ENCODE peak calls at places on chromosomes 7 and 10, in nine cellular contexts. One of them, this sample, is unnamed.

GRCh38 chr7:30799206-30799975 is 28.2 kb downstream of the MINDY4 start:
- DNase-seq in GM19239: peak; percentile 70
- DNase-seq in BE2C: no peak
- DNase-seq in RPMI7951: peak; percentile 100
- DNase-seq in amygdala: no peak
- DNase-seq in M059J: peak; percentile 98
- DNase-seq in naive B cell: no peak
- DNase-seq in fibroblast of gingiva: peak; percentile 88
- DNase-seq in NCI-H748 treated with DMSO at 0.1 percent for 48 hours: no peak
- DNase-seq in this sample: no peak

GRCh38 chr7:91249506-91250233 is 14.6 kb upstream of the FZD1 start:
- DNase-seq in GM19239: no peak
- DNase-seq in BE2C: no peak
- DNase-seq in RPMI7951: peak; percentile 83
- DNase-seq in amygdala: no peak
- DNase-seq in M059J: peak; percentile 83
- DNase-seq in naive B cell: no peak
- DNase-seq in fibroblast of gingiva: peak; percentile 76
- DNase-seq in NCI-H748 treated with DMSO at 0.1 percent for 48 hours: no peak
- DNase-seq in this sample: no peak

GRCh38 chr7:116984917-116985316 is 31.6 kb downstream of the ST7 start:
- DNase-seq in GM19239: no peak
- DNase-seq in BE2C: no peak
- DNase-seq in RPMI7951: peak; percentile 41
- DNase-seq in amygdala: no peak
- DNase-seq in M059J: peak; percentile 33
- DNase-seq in naive B cell: no peak
- DNase-seq in fibroblast of gingiva: no peak
- DNase-seq in NCI-H748 treated with DMSO at 0.1 percent for 48 hours: peak; percentile 5
- DNase-seq in this sample: no peak

GRCh38 chr7:144137501-144137900 is 14.5 kb downstream of the OR2A14 start:
- DNase-seq in GM19239: no peak
- DNase-seq in BE2C: no peak
- DNase-seq in RPMI7951: no peak
- DNase-seq in amygdala: no peak
- DNase-seq in M059J: no peak
- DNase-seq in naive B cell: no peak
- DNase-seq in fibroblast of gingiva: no peak
- DNase-seq in NCI-H748 treated with DMSO at 0.1 percent for 48 hours: no peak
- DNase-seq in this sample: no peak

GRCh38 chr7:26664735-26665420 is 199.5 kb downstream of the SKAP2 start:
- DNase-seq in GM19239: peak; percentile 8
- DNase-seq in BE2C: no peak
- DNase-seq in RPMI7951: peak; percentile 79
- DNase-seq in amygdala: no peak
- DNase-seq in M059J: peak; percentile 11
- DNase-seq in naive B cell: peak; percentile 39
- DNase-seq in fibroblast of gingiva: peak; percentile 8
- DNase-seq in NCI-H748 treated with DMSO at 0.1 percent for 48 hours: peak; percentile 17
- DNase-seq in this sample: no peak

GRCh38 chr7:149427096-149427680 is 33.7 kb downstream of the ZNF777 start:
- DNase-seq in GM19239: no peak
- DNase-seq in BE2C: peak; percentile 52
- DNase-seq in RPMI7951: no peak
- DNase-seq in amygdala: no peak
- DNase-seq in M059J: peak; percentile 15
- DNase-seq in naive B cell: no peak
- DNase-seq in fibroblast of gingiva: no peak
- DNase-seq in NCI-H748 treated with DMSO at 0.1 percent for 48 hours: no peak
- DNase-seq in this sample: no peak

GRCh38 chr10:28663576-28664368 is 13.5 kb upstream of the BAMBI start:
- DNase-seq in GM19239: peak; percentile 77
- DNase-seq in BE2C: peak; percentile 77
- DNase-seq in RPMI7951: peak; percentile 83
- DNase-seq in amygdala: peak; percentile 22
- DNase-seq in M059J: peak; percentile 74
- DNase-seq in naive B cell: peak; percentile 50
- DNase-seq in fibroblast of gingiva: peak; percentile 74
- DNase-seq in NCI-H748 treated with DMSO at 0.1 percent for 48 hours: peak; percentile 49
- DNase-seq in this sample: peak; percentile 89

GRCh38 chr7:108247646-108248045 is 117.5 kb upstream of the LAMB4 start:
- DNase-seq in GM19239: no peak
- DNase-seq in BE2C: no peak
- DNase-seq in RPMI7951: no peak
- DNase-seq in amygdala: no peak
- DNase-seq in M059J: peak; percentile 32
- DNase-seq in naive B cell: no peak
- DNase-seq in fibroblast of gingiva: no peak
- DNase-seq in NCI-H748 treated with DMSO at 0.1 percent for 48 hours: no peak
- DNase-seq in this sample: no peak

GRCh38 chr10:67697646-67698245 is 1.8 kb upstream of the CTNNA3 start:
- DNase-seq in GM19239: peak; percentile 20
- DNase-seq in BE2C: peak; percentile 12
- DNase-seq in RPMI7951: peak; percentile 41
- DNase-seq in amygdala: no peak
- DNase-seq in M059J: peak; percentile 28
- DNase-seq in naive B cell: peak; percentile 41
- DNase-seq in fibroblast of gingiva: peak; percentile 18
- DNase-seq in NCI-H748 treated with DMSO at 0.1 percent for 48 hours: peak; percentile 38
- DNase-seq in this sample: no peak

GRCh38 chr7:83832009-83832408 is 183.1 kb upstream of the SEMA3E start:
- DNase-seq in GM19239: no peak
- DNase-seq in BE2C: no peak
- DNase-seq in RPMI7951: no peak
- DNase-seq in amygdala: no peak
- DNase-seq in M059J: no peak
- DNase-seq in naive B cell: no peak
- DNase-seq in fibroblast of gingiva: no peak
- DNase-seq in NCI-H748 treated with DMSO at 0.1 percent for 48 hours: no peak
- DNase-seq in this sample: no peak

GRCh38 chr10:79381804-79382221 is 34.5 kb downstream of the PPIF start:
- DNase-seq in GM19239: no peak
- DNase-seq in BE2C: no peak
- DNase-seq in RPMI7951: peak; percentile 80
- DNase-seq in amygdala: no peak
- DNase-seq in M059J: peak; percentile 92
- DNase-seq in naive B cell: no peak
- DNase-seq in fibroblast of gingiva: peak; percentile 60
- DNase-seq in NCI-H748 treated with DMSO at 0.1 percent for 48 hours: no peak
- DNase-seq in this sample: no peak

GRCh38 chr10:79333513-79333912 is 13.8 kb upstream of the PPIF start:
- DNase-seq in GM19239: no peak
- DNase-seq in BE2C: no peak
- DNase-seq in RPMI7951: peak; percentile 76
- DNase-seq in amygdala: no peak
- DNase-seq in M059J: peak; percentile 85
- DNase-seq in naive B cell: no peak
- DNase-seq in fibroblast of gingiva: peak; percentile 56
- DNase-seq in NCI-H748 treated with DMSO at 0.1 percent for 48 hours: no peak
- DNase-seq in this sample: no peak

GRCh38 chr10:132335189-132336063 is 3.4 kb downstream of the LRRC27 start:
- DNase-seq in GM19239: no peak
- DNase-seq in BE2C: peak; percentile 80
- DNase-seq in RPMI7951: no peak
- DNase-seq in amygdala: peak; percentile 49
- DNase-seq in M059J: no peak
- DNase-seq in naive B cell: peak; percentile 61
- DNase-seq in fibroblast of gingiva: no peak
- DNase-seq in NCI-H748 treated with DMSO at 0.1 percent for 48 hours: no peak
- DNase-seq in this sample: no peak

GRCh38 chr10:57968328-57969016 is 299.2 kb downstream of the IPMK start:
- DNase-seq in GM19239: no peak
- DNase-seq in BE2C: no peak
- DNase-seq in RPMI7951: no peak
- DNase-seq in amygdala: no peak
- DNase-seq in M059J: no peak
- DNase-seq in naive B cell: no peak
- DNase-seq in fibroblast of gingiva: no peak
- DNase-seq in NCI-H748 treated with DMSO at 0.1 percent for 48 hours: no peak
- DNase-seq in this sample: no peak

GRCh38 chr7:29113384-29114102 is 32.8 kb downstream of the CPVL start:
- DNase-seq in GM19239: no peak
- DNase-seq in BE2C: no peak
- DNase-seq in RPMI7951: peak; percentile 96
- DNase-seq in amygdala: no peak
- DNase-seq in M059J: peak; percentile 81
- DNase-seq in naive B cell: no peak
- DNase-seq in fibroblast of gingiva: no peak
- DNase-seq in NCI-H748 treated with DMSO at 0.1 percent for 48 hours: peak; percentile 35
- DNase-seq in this sample: no peak

GRCh38 chr7:93856319-93856718 is 34.2 kb downstream of the TFPI2 start:
- DNase-seq in GM19239: no peak
- DNase-seq in BE2C: no peak
- DNase-seq in RPMI7951: no peak
- DNase-seq in amygdala: no peak
- DNase-seq in M059J: peak; percentile 36
- DNase-seq in naive B cell: no peak
- DNase-seq in fibroblast of gingiva: no peak
- DNase-seq in NCI-H748 treated with DMSO at 0.1 percent for 48 hours: no peak
- DNase-seq in this sample: no peak

GRCh38 chr7:15674586-15674985 is 11.9 kb downstream of the MEOX2 start:
- DNase-seq in GM19239: no peak
- DNase-seq in BE2C: no peak
- DNase-seq in RPMI7951: no peak
- DNase-seq in amygdala: no peak
- DNase-seq in M059J: no peak
- DNase-seq in naive B cell: no peak
- DNase-seq in fibroblast of gingiva: no peak
- DNase-seq in NCI-H748 treated with DMSO at 0.1 percent for 48 hours: peak; percentile 48
- DNase-seq in this sample: no peak

GRCh38 chr7:41816111-41816510 is 113.2 kb upstream of the INHBA start:
- DNase-seq in GM19239: no peak
- DNase-seq in BE2C: no peak
- DNase-seq in RPMI7951: peak; percentile 69
- DNase-seq in amygdala: peak; percentile 16
- DNase-seq in M059J: peak; percentile 72
- DNase-seq in naive B cell: no peak
- DNase-seq in fibroblast of gingiva: no peak
- DNase-seq in NCI-H748 treated with DMSO at 0.1 percent for 48 hours: no peak
- DNase-seq in this sample: no peak

GRCh38 chr10:33860994-33861393 is 526.5 kb upstream of the NRP1 start:
- DNase-seq in GM19239: no peak
- DNase-seq in BE2C: no peak
- DNase-seq in RPMI7951: no peak
- DNase-seq in amygdala: no peak
- DNase-seq in M059J: no peak
- DNase-seq in naive B cell: no peak
- DNase-seq in fibroblast of gingiva: peak; percentile 35
- DNase-seq in NCI-H748 treated with DMSO at 0.1 percent for 48 hours: no peak
- DNase-seq in this sample: no peak

GRCh38 chr7:43586251-43586900 is 3.5 kb downstream of the STK17A start:
- DNase-seq in GM19239: no peak
- DNase-seq in BE2C: no peak
- DNase-seq in RPMI7951: no peak
- DNase-seq in amygdala: no peak
- DNase-seq in M059J: no peak
- DNase-seq in naive B cell: no peak
- DNase-seq in fibroblast of gingiva: no peak
- DNase-seq in NCI-H748 treated with DMSO at 0.1 percent for 48 hours: no peak
- DNase-seq in this sample: no peak

GRCh38 chr10:2210083-2210482 is 472.8 kb upstream of the ADARB2 start:
- DNase-seq in GM19239: no peak
- DNase-seq in BE2C: no peak
- DNase-seq in RPMI7951: peak; percentile 37
- DNase-seq in amygdala: no peak
- DNase-seq in M059J: peak; percentile 42
- DNase-seq in naive B cell: no peak
- DNase-seq in fibroblast of gingiva: no peak
- DNase-seq in NCI-H748 treated with DMSO at 0.1 percent for 48 hours: no peak
- DNase-seq in this sample: no peak

GRCh38 chr10:76553700-76554470 is 1083.7 kb downstream of the KCNMA1 start:
- DNase-seq in GM19239: no peak
- DNase-seq in BE2C: peak; percentile 22
- DNase-seq in RPMI7951: no peak
- DNase-seq in amygdala: no peak
- DNase-seq in M059J: no peak
- DNase-seq in naive B cell: no peak
- DNase-seq in fibroblast of gingiva: peak; percentile 45
- DNase-seq in NCI-H748 treated with DMSO at 0.1 percent for 48 hours: no peak
- DNase-seq in this sample: no peak